ENCODE peak calls at places on chromosomes 4 and X, in seven cellular contexts. N is HEK293T; C is stimulated activated CD4-positive, alpha-beta T cell treated with anti-CD3 and anti-CD28 coated beads, TNF-alpha, amount 100 ng/mL, for 48 hours; V is kidney tubule cell; I is AG09319; R is activated CD8-positive, alpha-beta T cell treated with anti-CD3 and anti-CD28 coated beads, Interleukin-2, amount 10 ng/mL, durations not matched to agents 7 days and 5 days; E is activated naive CD4-positive, alpha-beta T cell treated with anti-CD3 and anti-CD28 coated beads, Interleukin-2, amount 50 U/mL, for 72 hours. O is an unnamed sample.

GRCh38 chrX:119067023-119067739 is 5.6 kb upstream of the CT47C1 start:
- DNase-seq in E (no peak), N (peak), R (peak), I (peak), C (peak), V (peak), O (no peak)

GRCh38 chrX:110691446-110691845 is 104.2 kb downstream of the CHRDL1 start:
- DNase-seq in R (no peak), N (no peak), I (no peak), V (no peak), C (no peak), E (no peak), O (no peak)

GRCh38 chr4:96154676-96155075 is 314.8 kb downstream of the PDHA2 start:
- DNase-seq in C (no peak), E (no peak), I (no peak), V (no peak), N (no peak), R (no peak), O (no peak)

GRCh38 chr4:26152051-26152450 is 168.8 kb upstream of the RBPJ start:
- DNase-seq in N (no peak), R (no peak), E (no peak), C (no peak), V (no peak), I (no peak), O (no peak)

GRCh38 chr4:82613111-82613510 is 51.3 kb upstream of the TMEM150C start:
- DNase-seq in E (no peak), I (no peak), R (no peak), N (no peak), C (no peak), V (no peak), O (no peak)

GRCh38 chr4:105191621-105192210 is 45.0 kb downstream of the TET2 start:
- DNase-seq in E (no peak), R (no peak), C (no peak), N (no peak), V (peak), I (no peak), O (no peak)

GRCh38 chr4:42927946-42928345 is 35.4 kb downstream of the GRXCR1 start:
- DNase-seq in C (no peak), E (no peak), N (no peak), R (no peak), V (peak), I (no peak), O (no peak)

GRCh38 chrX:119762718-119763117 is 4.3 kb downstream of the SOWAHD start:
- DNase-seq in V (no peak), C (no peak), I (no peak), E (no peak), R (no peak), N (no peak), O (no peak)

GRCh38 chr4:114034189-114034588 is 54.7 kb upstream of the ARSJ start:
- DNase-seq in C (no peak), R (no peak), E (no peak), N (no peak), I (no peak), V (no peak), O (no peak)

GRCh38 chr4:91837608-91838029 is 466.1 kb upstream of the GRID2 start:
- DNase-seq in E (no peak), V (peak), C (no peak), N (peak), I (no peak), R (no peak), O (no peak)

GRCh38 chr4:119870868-119871267 is 195.8 kb downstream of the MAD2L1 start:
- DNase-seq in I (no peak), V (no peak), E (no peak), R (no peak), N (no peak), C (no peak), O (no peak)

GRCh38 chr4:155722816-155723499 is 35.9 kb upstream of the GUCY1B1 start:
- DNase-seq in C (no peak), E (no peak), N (no peak), R (no peak), I (peak), V (peak), O (no peak)

GRCh38 chr4:8830611-8831200 is 40.9 kb downstream of the HMX1 start:
- DNase-seq in I (no peak), C (no peak), E (no peak), N (no peak), V (no peak), R (no peak), O (no peak)

GRCh38 chrX:6228720-6229119 is at the start of gene NLGN4X:
- DNase-seq in N (no peak), C (no peak), E (no peak), I (no peak), R (no peak), V (no peak), O (no peak)

GRCh38 chr4:121139533-121140222 is 24.4 kb downstream of the TNIP3 start:
- DNase-seq in R (no peak), N (no peak), E (no peak), V (no peak), I (no peak), C (no peak), O (no peak)

GRCh38 chr4:31349907-31350306 is 629.7 kb downstream of the PCDH7 start:
- DNase-seq in I (no peak), E (no peak), C (no peak), N (no peak), R (no peak), V (no peak), O (no peak)

GRCh38 chr4:86717651-86718050 is 123.5 kb downstream of the PTPN13 start:
- DNase-seq in I (no peak), N (no peak), E (no peak), R (no peak), C (no peak), V (peak), O (no peak)